ENCODE peak calls at places on chromosomes 12 and 14, in four cellular contexts. W is heart right ventricle, Q is brain microvascular endothelial cell, H is tibial nerve. R is an unnamed sample.

GRCh38 chr14:69941768-69942742 is 62.8 kb downstream of the SMOC1 start:
- DNase-seq in W (no peak), Q (no peak), H (no peak), R (no peak)

GRCh38 chr14:65502676-65503124 is 90.2 kb downstream of the FUT8 start:
- DNase-seq in W (no peak), Q (peak), H (no peak), R (no peak)

GRCh38 chr12:123896786-123897185 is 75.8 kb downstream of the CCDC92 start:
- DNase-seq in W (no peak), Q (no peak), H (no peak), R (no peak)

GRCh38 chr14:25537846-25538455 is 488.0 kb upstream of the STXBP6 start:
- DNase-seq in W (no peak), Q (no peak), H (no peak), R (no peak)

GRCh38 chr12:99948380-99948779 is 36.4 kb downstream of the ANKS1B start:
- DNase-seq in W (no peak), Q (no peak), H (no peak), R (no peak)

GRCh38 chr14:26370118-26370517 is 227.7 kb downstream of the NOVA1 start:
- DNase-seq in W (no peak), Q (no peak), H (no peak), R (no peak)

GRCh38 chr12:116919706-116920485 is 9.1 kb downstream of the FBXW8 start:
- DNase-seq in W (no peak), Q (no peak), H (no peak), R (no peak)

GRCh38 chr14:86708846-86709339 is 1178.9 kb downstream of the FLRT2 start:
- DNase-seq in W (no peak), Q (no peak), H (no peak), R (no peak)

GRCh38 chr12:125122668-125123067 is 57.4 kb downstream of the AACS start:
- DNase-seq in W (no peak), Q (no peak), H (no peak), R (no peak)

GRCh38 chr12:68612245-68612644 is 1.5 kb downstream of the RAP1B start:
- DNase-seq in W (no peak), Q (no peak), H (no peak), R (no peak)

GRCh38 chr12:53225635-53226424 is 6.2 kb downstream of the RARG start:
- DNase-seq in W (no peak), Q (no peak), H (no peak), R (no peak)

GRCh38 chr12:113239811-113240331 is 18.6 kb downstream of the TPCN1 start:
- DNase-seq in W (no peak), Q (no peak), H (no peak), R (no peak)

GRCh38 chr14:58637040-58637390 is 747 bp upstream of the DACT1 start:
- DNase-seq in W (peak), Q (peak), H (peak), R (no peak)

GRCh38 chr14:52015411-52016030 is 26.2 kb downstream of the RTRAF start:
- DNase-seq in W (peak), Q (peak), H (no peak), R (no peak)

GRCh38 chr12:4852308-4852707 is 57.4 kb upstream of the KCNA1 start:
- DNase-seq in W (no peak), Q (no peak), H (no peak), R (no peak)

GRCh38 chr12:120399531-120399930 is 30.6 kb upstream of the MSI1 start:
- DNase-seq in W (no peak), Q (peak), H (no peak), R (no peak)

GRCh38 chr14:58849609-58850008 is 211.8 kb downstream of the DACT1 start:
- DNase-seq in W (no peak), Q (no peak), H (no peak), R (no peak)

GRCh38 chr14:30194769-30195168 is 267.1 kb upstream of the PRKD1 start:
- DNase-seq in W (no peak), Q (peak), H (no peak), R (peak)

GRCh38 chr14:32166029-32166428 is 35.8 kb upstream of the RNU6-7 start:
- DNase-seq in W (no peak), Q (no peak), H (no peak), R (no peak)

GRCh38 chr14:34356267-34356660 is 105.8 kb downstream of the SPTSSA start:
- DNase-seq in W (no peak), Q (no peak), H (no peak), R (peak)

GRCh38 chr14:105487449-105487985 is 831 bp downstream of the CRIP1 start:
- DNase-seq in W (peak), Q (no peak), H (no peak), R (peak)

GRCh38 chr12:7303230-7303629 is 642 bp upstream of the ACSM4 start:
- DNase-seq in W (no peak), Q (no peak), H (no peak), R (no peak)

GRCh38 chr14:100629696-100630095 is 42.5 kb upstream of the BEGAIN start:
- DNase-seq in W (no peak), Q (no peak), H (no peak), R (no peak)

GRCh38 chr14:22099942-22100763 is 426.5 kb upstream of the OR4E1 start:
- DNase-seq in W (peak), Q (peak), H (peak), R (no peak)

GRCh38 chr12:22518067-22518719 is 26.1 kb downstream of the C2CD5 start:
- DNase-seq in W (peak), Q (peak), H (no peak), R (no peak)

GRCh38 chr14:77547512-77547911 is 48.9 kb upstream of the ISM2 start:
- DNase-seq in W (no peak), Q (no peak), H (no peak), R (no peak)

GRCh38 chr14:103935102-103935501 is 6.8 kb downstream of the TDRD9 start:
- DNase-seq in W (no peak), Q (no peak), H (no peak), R (no peak)

GRCh38 chr14:24196071-24197061 is 1.1 kb upstream of the TM9SF1 start:
- DNase-seq in W (no peak), Q (no peak), H (no peak), R (peak)

GRCh38 chr12:9648701-9649531 is 20.6 kb upstream of the CLEC2D start:
- DNase-seq in W (no peak), Q (no peak), H (no peak), R (no peak)

GRCh38 chr12:124992874-124993567 is 424 bp upstream of the BRI3BP start:
- DNase-seq in W (no peak), Q (peak), H (no peak), R (peak)

GRCh38 chr12:105504286-105504685 is 173.8 kb downstream of the C12orf75 start:
- DNase-seq in W (no peak), Q (no peak), H (no peak), R (no peak)

GRCh38 chr14:89660183-89660582 is 243.2 kb upstream of the FOXN3 start:
- DNase-seq in W (peak), Q (no peak), H (peak), R (no peak)

GRCh38 chr14:88804035-88804434 is 11.3 kb upstream of the EML5 start:
- DNase-seq in W (no peak), Q (no peak), H (no peak), R (no peak)

DNA sequence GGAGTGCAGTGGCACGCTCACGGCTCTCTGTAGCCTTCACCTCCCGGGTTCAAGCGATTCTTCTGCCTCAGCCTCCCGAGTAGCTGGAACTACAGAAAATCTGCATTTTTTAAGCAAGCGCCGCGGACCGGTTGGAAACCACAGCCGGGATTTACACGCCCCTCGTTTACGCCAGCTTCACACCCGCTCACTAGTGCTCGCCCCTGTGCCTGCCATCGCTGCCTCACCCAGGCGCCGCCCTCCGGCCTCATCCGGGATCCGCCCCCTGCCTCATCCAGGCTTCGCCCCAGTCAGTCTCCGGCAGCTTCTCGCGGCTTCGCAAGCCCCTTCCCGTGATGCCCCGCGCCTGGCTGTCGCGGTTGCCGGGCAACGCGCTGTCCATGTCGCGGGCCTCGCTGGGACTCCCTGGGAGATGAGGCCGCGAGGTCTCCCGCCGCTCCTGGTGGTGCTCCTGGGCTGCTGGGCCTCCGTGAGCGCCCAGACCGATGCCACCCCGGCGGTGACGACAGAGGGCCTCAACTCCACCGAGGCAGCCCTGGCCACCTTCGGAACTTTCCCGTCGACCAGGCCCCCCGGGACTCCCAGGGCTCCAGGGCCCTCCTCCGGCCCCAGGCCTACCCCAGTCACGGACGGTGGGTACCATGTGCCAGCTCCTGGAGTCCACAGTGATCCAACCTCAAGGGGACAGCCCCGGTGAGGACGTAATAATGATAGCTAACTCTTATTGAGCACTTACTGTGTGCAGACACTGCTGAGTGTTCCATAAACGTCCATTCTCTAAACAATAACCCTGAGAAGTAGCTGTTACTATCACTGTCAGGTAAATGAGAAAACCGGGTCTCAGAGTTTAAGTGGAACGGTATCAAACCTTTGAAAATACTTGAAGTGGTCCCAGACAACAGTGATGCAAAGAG is at the start of gene TCTN1:
- DNase-seq in W (peak), Q (peak), H (peak), R (peak)
- TF ChIP-seq CTCF in W (peak), Q (no peak), H (no peak), R (no peak)

GRCh38 chr12:47717443-47718193 is 7.7 kb downstream of the ENDOU start:
- DNase-seq in W (peak), Q (peak), H (peak), R (peak)

GRCh38 chr12:47715877-47716548 is 9.3 kb downstream of the ENDOU start:
- DNase-seq in W (peak), Q (no peak), H (no peak), R (no peak)

GRCh38 chr12:47714823-47715386 is 9.1 kb upstream of the RPAP3 start:
- DNase-seq in W (no peak), Q (no peak), H (no peak), R (no peak)

GRCh38 chr12:47717046-47717442 is 8.2 kb downstream of the ENDOU start:
- DNase-seq in W (no peak), Q (no peak), H (no peak), R (no peak)

DNA sequence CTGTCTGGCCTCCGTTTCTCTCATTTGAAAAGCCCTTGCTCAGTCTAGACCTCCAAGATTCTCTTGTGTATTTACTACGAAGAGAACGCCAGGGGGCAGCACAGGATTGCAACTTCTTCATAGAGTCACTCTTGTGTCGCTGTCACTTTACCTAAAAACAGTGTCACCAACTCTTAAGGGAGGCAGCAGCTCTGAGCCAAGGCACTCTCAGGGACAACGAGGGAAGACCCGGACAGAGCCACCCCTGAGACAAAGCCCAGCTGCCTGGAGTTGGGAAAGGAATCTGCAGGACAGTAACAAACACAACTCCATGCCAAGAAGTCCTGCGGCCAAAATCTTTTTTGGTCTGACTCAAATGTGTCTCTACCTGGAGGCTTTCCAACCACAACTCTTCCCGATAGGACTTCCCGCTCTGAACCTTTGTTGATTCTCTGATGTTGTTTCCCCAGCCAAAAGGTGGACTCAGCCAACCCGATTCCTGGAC is 9.6 kb upstream of the RPAP3 start:
- DNase-seq in W (peak), Q (peak), H (peak), R (peak)
- H3K27ac ChIP-seq in W (peak), Q (no peak), H (peak), R (no peak)

DNA sequence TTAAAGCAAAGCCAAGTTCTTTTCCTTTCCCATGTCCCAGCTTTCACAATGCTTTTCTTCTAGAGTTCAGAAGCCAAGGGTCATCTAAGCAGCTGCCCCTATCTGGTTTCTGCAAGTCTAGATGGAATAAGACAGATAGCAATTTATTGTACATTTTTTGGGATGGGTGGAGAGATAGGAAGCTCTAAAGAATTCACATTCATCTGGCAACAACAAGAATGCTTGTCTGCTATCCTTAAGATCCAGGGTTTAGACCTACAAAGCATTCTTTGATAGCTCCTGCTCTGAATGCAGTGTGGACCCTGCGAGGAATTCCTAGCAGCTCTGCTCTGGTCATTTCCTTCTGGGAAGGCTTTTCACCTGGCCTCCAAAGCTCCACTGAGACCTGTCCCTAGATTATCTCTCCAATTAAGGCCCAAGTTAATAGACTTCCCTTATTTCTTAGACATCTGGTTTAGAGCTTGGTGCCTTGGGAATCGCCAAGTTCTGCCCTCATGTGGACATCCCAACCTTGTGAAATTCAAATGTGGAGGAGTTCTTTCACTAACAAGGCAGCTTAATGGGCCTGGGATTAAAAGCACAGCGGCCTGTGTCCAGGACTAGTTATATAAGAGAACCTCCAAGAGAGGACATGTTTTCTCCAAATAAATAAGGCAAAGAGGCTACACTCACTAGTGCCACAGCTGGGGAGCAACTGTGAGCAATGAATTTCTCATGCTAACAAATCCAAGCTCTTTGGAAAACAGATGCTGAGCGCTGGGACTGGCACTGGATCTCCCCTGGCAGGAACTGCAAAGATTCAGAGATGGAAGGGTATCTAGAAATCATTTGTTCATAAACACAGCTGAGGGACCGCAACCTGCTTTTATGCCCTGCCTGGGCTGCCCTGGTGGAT is 384.5 kb upstream of the DDHD1 start:
- DNase-seq in W (peak), Q (no peak), H (no peak), R (no peak)
- TF ChIP-seq CTCF in W (no peak), Q (no peak), H (no peak), R (no peak)

DNA sequence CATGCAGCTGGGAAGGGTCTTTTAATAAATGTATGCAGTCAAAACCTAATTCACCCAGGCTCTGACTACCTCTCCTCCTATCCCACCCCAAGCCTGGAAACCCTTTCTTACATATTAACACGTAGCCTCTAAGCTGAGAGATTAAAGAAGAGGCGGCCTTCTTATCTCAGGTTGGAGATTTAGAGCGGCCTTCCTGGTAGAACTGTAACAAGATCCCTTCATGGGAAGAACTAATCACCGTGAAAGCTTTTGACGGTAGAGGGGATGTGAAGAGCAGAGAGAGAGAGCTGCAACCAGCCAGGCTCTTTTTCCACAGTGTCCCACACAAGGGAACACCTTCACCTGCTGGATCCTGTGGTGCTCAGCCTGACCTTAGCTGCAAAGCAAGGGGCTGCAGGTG is 367.4 kb downstream of the MED13L start:
- DNase-seq in W (no peak), Q (no peak), H (no peak), R (no peak)
- H3K27ac ChIP-seq in W (no peak), Q (no peak), H (no peak), R (no peak)

GRCh38 chr14:54854181-54854580 is 48.4 kb downstream of the GCH1 start:
- DNase-seq in W (no peak), Q (no peak), H (no peak), R (no peak)

GRCh38 chr14:54856152-54856551 is 46.5 kb downstream of the GCH1 start:
- DNase-seq in W (no peak), Q (no peak), H (no peak), R (no peak)

GRCh38 chr14:54852215-54852614 is 50.4 kb downstream of the GCH1 start:
- DNase-seq in W (no peak), Q (no peak), H (no peak), R (no peak)

GRCh38 chr14:54857830-54858269 is 44.8 kb downstream of the GCH1 start:
- DNase-seq in W (no peak), Q (no peak), H (no peak), R (peak)
- TF ChIP-seq CTCF in W (no peak), Q (no peak), H (no peak), R (no peak)

GRCh38 chr14:93764211-93764659 is 24.1 kb downstream of the PRIMA1 start:
- DNase-seq in W (peak), Q (peak), H (no peak), R (no peak)

GRCh38 chr14:93765032-93765626 is 23.2 kb downstream of the PRIMA1 start:
- DNase-seq in W (no peak), Q (no peak), H (no peak), R (no peak)

DNA sequence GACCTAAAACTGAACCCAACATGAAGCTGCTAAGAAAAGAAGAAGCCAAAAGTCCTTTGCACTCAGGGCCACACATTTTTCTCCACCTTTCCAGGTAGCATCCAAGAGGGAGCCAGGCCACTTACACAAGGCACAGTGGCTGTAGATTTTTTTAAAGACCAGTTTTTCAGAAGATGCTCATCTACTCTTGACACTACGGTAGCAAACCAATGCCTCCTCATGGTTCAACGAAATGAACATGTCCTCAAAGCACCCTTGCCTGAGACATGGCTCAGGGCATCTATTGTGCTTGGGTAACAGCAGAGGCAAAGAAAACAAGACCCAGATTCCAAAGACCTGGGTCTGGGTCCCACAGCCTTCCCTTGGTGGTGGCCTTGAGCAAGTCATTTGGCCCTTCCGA is 22.3 kb downstream of the PRIMA1 start:
- DNase-seq in W (no peak), Q (no peak), H (no peak), R (no peak)
- H3K27ac ChIP-seq in W (no peak), Q (no peak), H (no peak), R (no peak)

R was measured in HL-60.